ENCODE peak calls at places on chromosomes 1 and 21, in ten cellular contexts. Q, Z, U, P, E, Y, N, B, C and D are unnamed samples.

GRCh38 chr1:165943198-165943597 is 115.8 kb downstream of the UCK2 start:
- DNase-seq in Y (no peak), B (peak; percentile 37), C (no peak), P (no peak), Z (no peak), N (no peak), U (no peak), E (peak; percentile 4), Q (no peak), D (no peak)

GRCh38 chr21:45993210-45994085 is 11.9 kb downstream of the COL6A1 start:
- DNase-seq in N (peak; percentile 48), Y (peak; percentile 2), C (no peak), P (peak; percentile 17), B (no peak), U (peak; percentile 36), Q (no peak), Z (no peak), E (no peak), D (no peak)

GRCh38 chr1:53368314-53369033 is 40.6 kb upstream of the LRP8 start:
- DNase-seq in B (no peak), E (no peak), P (no peak), C (no peak), N (peak; percentile 60), Q (no peak), U (no peak), Z (peak; percentile 25), Y (no peak), D (no peak)

GRCh38 chr1:41631971-41632370 is 147.5 kb upstream of the EDN2 start:
- DNase-seq in P (no peak), C (no peak), N (no peak), Y (no peak), Z (no peak), U (no peak), B (no peak), E (peak; percentile 22), Q (peak; percentile 71), D (no peak)

GRCh38 chr1:10899490-10900264 is 103.2 kb upstream of the CASZ1 start:
- DNase-seq in Z (no peak), U (no peak), N (peak; percentile 26), C (no peak), B (peak; percentile 95), E (no peak), P (no peak), Y (no peak), Q (no peak), D (no peak)

GRCh38 chr1:162878000-162878596 is 17.1 kb upstream of the CCDC190 start:
- DNase-seq in B (peak; percentile 67), E (peak; percentile 94), N (no peak), C (no peak), U (no peak), P (peak; percentile 79), Z (peak; percentile 74), Q (peak; percentile 74), Y (peak; percentile 77), D (peak; percentile 78)

GRCh38 chr1:108951242-108951641 is 12.0 kb downstream of the CLCC1 start:
- DNase-seq in Z (no peak), Q (no peak), C (no peak), Y (no peak), E (no peak), P (no peak), B (no peak), U (no peak), N (no peak), D (no peak)

GRCh38 chr1:9004731-9005708 is 21.2 kb downstream of the SLC2A7 start:
- DNase-seq in P (peak; percentile 91), Q (peak; percentile 75), Z (peak; percentile 85), C (peak; percentile 13), U (peak; percentile 87), B (peak; percentile 49), Y (peak; percentile 89), E (peak; percentile 87), N (peak; percentile 74), D (peak; percentile 86)

GRCh38 chr1:16173447-16174260 is 17.8 kb upstream of the EPHA2 start:
- DNase-seq in Y (no peak), U (peak; percentile 86), Q (peak; percentile 87), E (peak; percentile 73), B (peak; percentile 97), C (no peak), Z (peak; percentile 84), N (peak; percentile 64), P (no peak), D (peak; percentile 96)

GRCh38 chr21:31730687-31731111 is 1.2 kb downstream of the SCAF4 start:
- DNase-seq in Q (peak; percentile 21), C (no peak), U (no peak), E (peak; percentile 40), P (peak; percentile 23), Z (no peak), N (peak; percentile 56), B (peak; percentile 51), Y (peak; percentile 20), D (no peak)

DNA sequence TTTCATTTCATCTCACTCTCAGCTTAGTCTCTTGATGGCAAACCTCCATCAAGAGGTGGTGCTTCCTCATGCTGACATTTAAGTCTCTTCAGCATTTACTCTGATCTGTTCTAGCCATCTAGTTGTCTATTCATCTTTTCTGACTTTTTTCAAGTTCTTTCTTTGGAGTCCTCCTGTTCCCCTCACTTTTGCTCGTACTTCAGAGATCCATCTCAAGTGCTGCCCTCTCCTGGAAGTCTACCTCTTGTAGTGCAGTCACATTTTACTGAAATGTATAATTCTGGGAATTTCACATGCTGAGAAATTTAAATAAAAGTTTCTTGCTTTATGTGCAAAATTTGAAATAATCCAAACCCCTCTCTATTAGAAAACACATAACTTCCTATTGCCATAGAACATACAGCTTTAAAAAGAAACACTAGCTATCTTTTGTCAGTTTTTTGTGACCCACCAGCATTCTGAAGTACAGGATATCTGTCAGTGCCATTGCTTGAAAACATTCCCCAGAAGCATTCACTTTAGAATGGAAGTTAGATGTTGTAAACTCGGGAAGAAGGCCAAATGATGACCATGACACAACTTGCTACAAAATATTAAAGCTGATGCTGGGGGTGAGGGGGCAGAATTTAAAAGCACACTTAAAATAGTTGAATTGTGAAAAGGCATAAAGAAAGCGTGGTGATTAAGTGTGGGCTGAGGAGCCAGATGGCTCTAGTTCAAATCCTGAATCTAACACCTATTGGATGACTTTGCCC is 21.9 kb downstream of the RLF start:
- DNase-seq in E (peak; percentile 44), B (no peak), Y (no peak), U (no peak), Q (peak; percentile 13), Z (no peak), C (no peak), P (no peak), N (no peak), D (peak; percentile 19)
- TF ChIP-seq CTCF in E (peak; percentile 45), B (peak; percentile 24), Y (peak; percentile 20), U (peak; percentile 26), Q (peak; percentile 68), Z (no peak), C (peak; percentile 59), P (no peak), N (peak; percentile 36), D (peak; percentile 39)

GRCh38 chr1:237119091-237119490 is 77.1 kb downstream of the RYR2 start:
- DNase-seq in Y (no peak), P (no peak), Q (no peak), B (no peak), Z (no peak), E (no peak), U (no peak), C (no peak), N (no peak), D (no peak)

GRCh38 chr1:237126180-237126579 is 84.2 kb downstream of the RYR2 start:
- DNase-seq in Q (no peak), Z (no peak), C (no peak), U (no peak), E (no peak), Y (no peak), B (no peak), N (no peak), P (no peak), D (no peak)

GRCh38 chr1:237120683-237121082 is 78.7 kb downstream of the RYR2 start:
- DNase-seq in P (no peak), Q (no peak), B (no peak), C (no peak), Y (no peak), U (no peak), E (no peak), N (no peak), Z (no peak), D (no peak)

GRCh38 chr1:237124856-237125462 is 83.0 kb downstream of the RYR2 start:
- DNase-seq in N (no peak), Z (no peak), P (no peak), E (no peak), C (no peak), B (no peak), U (no peak), Q (no peak), Y (no peak), D (no peak)
- TF ChIP-seq CTCF in N (peak; percentile 40), Z (peak; percentile 28), P (peak; percentile 52), E (no peak), C (peak; percentile 43), B (no peak), U (no peak), Q (peak; percentile 53), Y (peak; percentile 39), D (no peak)

DNA sequence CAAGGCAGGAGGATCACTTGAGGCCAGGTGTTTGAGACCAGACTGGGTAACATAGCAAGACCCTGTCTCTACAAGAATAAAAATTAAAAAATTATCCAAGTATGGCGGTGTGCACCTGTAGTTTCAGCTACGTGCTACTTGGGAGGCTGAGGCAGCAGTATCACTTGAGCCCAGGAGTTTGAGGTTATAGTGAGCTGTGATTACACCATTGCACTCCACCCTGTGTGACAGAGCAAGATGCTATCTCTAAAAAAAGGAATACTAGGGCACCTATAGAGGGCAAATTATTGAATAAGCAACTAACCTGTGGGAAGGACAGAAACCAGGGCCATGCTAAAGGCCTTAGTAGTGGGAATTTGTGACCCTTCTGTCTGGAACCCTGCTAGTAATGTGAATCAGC is 86.1 kb downstream of the TENT5C start:
- DNase-seq in B (no peak), Z (no peak), P (no peak), Y (no peak), N (no peak), U (no peak), Q (no peak), C (no peak), E (no peak), D (no peak)
- TF ChIP-seq CTCF in B (no peak), Z (no peak), P (no peak), Y (no peak), N (no peak), U (no peak), Q (no peak), C (no peak), E (no peak), D (no peak)

DNA sequence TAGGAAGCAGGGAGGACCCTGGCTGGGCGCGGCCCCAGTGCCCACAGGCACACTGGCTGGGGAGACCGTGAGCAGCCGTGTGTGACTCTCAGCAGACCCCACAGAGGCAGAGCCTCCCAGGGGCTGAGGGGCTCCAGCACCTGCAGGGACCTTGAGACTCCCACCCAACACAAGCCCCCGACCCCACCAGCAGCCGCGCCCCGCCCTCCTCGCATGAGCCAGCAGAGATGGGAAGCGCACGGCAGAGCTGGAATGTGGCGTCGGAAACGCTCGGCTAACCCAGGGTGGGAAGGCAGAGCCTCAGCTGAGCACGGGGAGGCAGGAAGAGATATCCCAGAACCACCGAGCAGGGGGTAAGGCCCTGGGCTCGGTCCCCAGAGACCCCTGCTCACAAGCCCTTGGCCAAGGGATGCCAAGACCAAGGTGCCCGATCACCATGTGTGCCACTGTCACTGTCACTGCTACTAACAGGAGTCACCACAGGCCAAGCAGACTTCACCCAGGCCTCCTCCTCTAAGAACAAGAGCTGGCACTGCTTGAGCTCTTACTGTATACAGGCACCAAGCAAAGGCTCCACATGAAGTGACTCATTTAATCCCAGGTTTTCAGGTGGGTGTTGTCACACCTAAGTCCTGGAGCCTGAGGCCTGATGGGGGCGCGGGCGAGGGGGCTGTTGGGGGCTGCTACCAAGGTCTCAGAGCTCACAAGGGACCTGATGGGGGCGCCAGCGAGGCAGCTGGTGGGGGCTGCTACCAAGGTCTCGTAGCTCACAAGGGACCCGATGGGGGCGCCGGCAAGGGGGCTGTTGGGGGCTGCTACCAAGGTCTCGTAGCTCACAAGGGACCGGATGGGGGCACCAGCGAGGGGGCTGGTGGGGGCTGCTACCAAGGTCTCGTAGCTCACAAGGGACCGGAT is 20.1 kb downstream of the MEGF6 start:
- DNase-seq in Z (no peak), B (no peak), E (no peak), U (no peak), Y (no peak), N (no peak), C (no peak), Q (no peak), P (no peak), D (no peak)
- TF ChIP-seq CTCF in Z (no peak), B (no peak), E (no peak), U (no peak), Y (no peak), N (no peak), C (peak; percentile 12), Q (peak; percentile 17), P (no peak), D (no peak)